ENCODE peak calls at places on chromosomes 1 and 21, in six cellular contexts. Z is fibroblast of lung; M is SJCRH30; R is pancreas; D is stimulated activated CD4-positive, alpha-beta T cell treated with anti-CD3 and anti-CD28 coated beads, TNF-alpha, amount 100 ng/mL, for 4 hours; V is NCI-H2081. G is an unnamed sample.

GRCh38 chr1:109253803-109254620 is 4.7 kb downstream of the CELSR2 start:
- DNase-seq in M (no peak), R (no peak), Z (no peak), D (no peak), V (no peak), G (no peak)

GRCh38 chr1:160837558-160838205 is 25.0 kb downstream of the CD244 start:
- DNase-seq in Z (no peak), D (peak), V (no peak), R (no peak), M (peak), G (no peak)

GRCh38 chr1:30616759-30617158 is 106.6 kb downstream of the MATN1 start:
- DNase-seq in Z (no peak), D (no peak), R (no peak), M (no peak), V (no peak), G (no peak)

GRCh38 chr1:200096774-200097173 is 69.3 kb downstream of the NR5A2 start:
- DNase-seq in V (no peak), M (no peak), D (no peak), R (no peak), Z (no peak), G (no peak)

GRCh38 chr1:169538998-169539871 is 47.0 kb downstream of the F5 start:
- DNase-seq in D (no peak), R (no peak), M (peak), Z (peak), V (no peak), G (peak)

GRCh38 chr1:221865808-221866207 is 123.9 kb upstream of the DUSP10 start:
- DNase-seq in M (no peak), V (no peak), R (no peak), D (no peak), Z (no peak), G (no peak)

GRCh38 chr1:243559575-243560172 is 290.4 kb downstream of the AKT3 start:
- DNase-seq in R (no peak), Z (peak), D (no peak), V (no peak), M (no peak), G (no peak)

GRCh38 chr1:225851810-225852209 is 30.4 kb downstream of the TMEM63A start:
- DNase-seq in R (no peak), Z (peak), D (no peak), V (no peak), M (no peak), G (no peak)

GRCh38 chr1:168320805-168321577 is 40.3 kb downstream of the TBX19 start:
- DNase-seq in Z (peak), D (no peak), M (peak), R (no peak), V (no peak), G (peak)

GRCh38 chr21:46368533-46369285 is 44.8 kb downstream of the PCNT start:
- DNase-seq in M (no peak), Z (no peak), V (no peak), D (no peak), R (no peak), G (no peak)